ENCODE peak calls at places on chromosomes 3 and 15, in nine cellular contexts. V, L, Q, Y, C, K, O, N and Z are unnamed samples.

GRCh38 chr3:24474862-24475261 is 19.8 kb downstream of the THRB start:
- DNase-seq in K (no peak), N (no peak), C (no peak), L (no peak), Q (no peak), Y (no peak), O (no peak), V (no peak), Z (no peak)

GRCh38 chr15:97156739-97157265 is 803.7 kb upstream of the ARRDC4 start:
- DNase-seq in L (no peak), V (no peak), O (no peak), Y (no peak), C (no peak), N (no peak), K (no peak), Q (peak), Z (no peak)

GRCh38 chr3:177905895-177906511 is 630.2 kb upstream of the KCNMB2 start:
- DNase-seq in K (no peak), O (peak), C (peak), V (no peak), N (no peak), L (no peak), Q (peak), Y (peak), Z (no peak)

GRCh38 chr15:45164914-45165313 is 22.9 kb downstream of the SHF start:
- DNase-seq in V (no peak), K (no peak), Q (no peak), L (no peak), N (no peak), Y (peak), C (no peak), O (no peak), Z (no peak)

GRCh38 chr3:141913150-141913811 is 36.8 kb downstream of the ATP1B3 start:
- DNase-seq in Q (peak), N (peak), O (no peak), K (no peak), C (peak), L (peak), Y (no peak), V (no peak), Z (peak)

GRCh38 chr3:53841296-53841695 is 4.9 kb downstream of the CHDH start:
- DNase-seq in O (no peak), C (no peak), N (no peak), K (no peak), Y (no peak), Q (no peak), V (no peak), L (no peak), Z (no peak)

GRCh38 chr15:101827257-101827656 is 15.3 kb downstream of the OR4F15 start:
- DNase-seq in L (no peak), Y (no peak), K (no peak), O (peak), V (no peak), Q (no peak), C (no peak), N (no peak), Z (no peak)

GRCh38 chr15:60733196-60733595 is 254.3 kb upstream of the ICE2 start:
- DNase-seq in V (no peak), L (no peak), Y (no peak), Q (no peak), K (no peak), N (no peak), O (no peak), C (no peak), Z (no peak)

GRCh38 chr3:197234947-197235914 is 63.2 kb downstream of the DLG1 start:
- DNase-seq in K (no peak), Q (no peak), N (no peak), C (no peak), O (no peak), L (no peak), V (no peak), Y (no peak), Z (no peak)

GRCh38 chr3:71238267-71238985 is 345.1 kb downstream of the FOXP1 start:
- DNase-seq in Q (no peak), Y (no peak), V (no peak), K (no peak), L (no peak), C (no peak), N (no peak), O (no peak), Z (no peak)

GRCh38 chr3:117059054-117059989 is 349.7 kb downstream of the TUSC7 start:
- DNase-seq in O (no peak), K (no peak), C (no peak), V (no peak), L (peak), Y (no peak), N (peak), Q (peak), Z (peak)

GRCh38 chr3:7309707-7310106 is 448.8 kb downstream of the GRM7 start:
- DNase-seq in Y (no peak), C (no peak), L (no peak), N (no peak), Q (peak), O (no peak), V (no peak), K (no peak), Z (no peak)

GRCh38 chr3:2661078-2661477 is 449.1 kb downstream of the IL5RA start:
- DNase-seq in Q (no peak), N (no peak), Y (no peak), K (no peak), V (no peak), O (no peak), C (no peak), L (no peak), Z (no peak)

GRCh38 chr3:129627350-129628168 is 21.1 kb upstream of the PLXND1 start:
- DNase-seq in Q (peak), N (peak), Y (peak), O (no peak), C (peak), L (peak), K (no peak), V (peak), Z (peak)

GRCh38 chr3:100072328-100073048 is 41.8 kb downstream of the FILIP1L start:
- DNase-seq in N (no peak), O (no peak), Y (no peak), V (no peak), K (no peak), C (peak), Q (no peak), L (peak), Z (peak)

GRCh38 chr3:104546301-104546700 is 820.4 kb upstream of the ALCAM start:
- DNase-seq in K (no peak), O (no peak), Y (no peak), C (no peak), V (no peak), N (no peak), Q (no peak), L (no peak), Z (no peak)

GRCh38 chr3:18225709-18226108 is 199.4 kb downstream of the SATB1 start:
- DNase-seq in K (no peak), L (no peak), Q (no peak), V (no peak), N (no peak), O (no peak), Y (no peak), C (no peak), Z (no peak)
- H3K4me3 ChIP-seq in K (no peak), L (no peak), Q (no peak), V (no peak), N (no peak), O (no peak), Y (no peak), C (no peak), Z (no peak)

DNA sequence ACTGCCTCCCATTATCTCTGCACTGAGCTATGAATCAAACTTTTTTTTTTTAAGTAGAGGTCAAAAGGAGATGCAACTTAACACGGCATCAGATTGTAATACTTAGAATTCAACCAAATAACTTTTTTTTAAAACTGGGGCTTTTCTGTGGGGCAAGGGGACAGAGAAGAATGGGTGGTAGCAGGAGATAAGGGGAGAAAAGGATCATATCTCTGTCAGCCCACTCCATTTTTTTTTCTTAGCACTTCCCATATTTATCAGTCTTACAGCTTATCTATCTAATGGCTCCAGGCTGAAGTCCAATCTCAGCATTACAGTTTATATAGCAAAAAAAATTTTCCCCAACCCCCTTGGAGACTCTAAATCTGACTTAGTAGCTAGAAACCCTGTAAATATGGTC is 69.3 kb downstream of the PIK3R4 start:
- DNase-seq in O (no peak), L (no peak), Q (no peak), K (no peak), Y (no peak), V (no peak), N (no peak), C (no peak), Z (no peak)
- H3K4me3 ChIP-seq in O (no peak), L (no peak), Q (no peak), K (no peak), Y (no peak), V (no peak), N (no peak), C (no peak), Z (no peak)

DNA sequence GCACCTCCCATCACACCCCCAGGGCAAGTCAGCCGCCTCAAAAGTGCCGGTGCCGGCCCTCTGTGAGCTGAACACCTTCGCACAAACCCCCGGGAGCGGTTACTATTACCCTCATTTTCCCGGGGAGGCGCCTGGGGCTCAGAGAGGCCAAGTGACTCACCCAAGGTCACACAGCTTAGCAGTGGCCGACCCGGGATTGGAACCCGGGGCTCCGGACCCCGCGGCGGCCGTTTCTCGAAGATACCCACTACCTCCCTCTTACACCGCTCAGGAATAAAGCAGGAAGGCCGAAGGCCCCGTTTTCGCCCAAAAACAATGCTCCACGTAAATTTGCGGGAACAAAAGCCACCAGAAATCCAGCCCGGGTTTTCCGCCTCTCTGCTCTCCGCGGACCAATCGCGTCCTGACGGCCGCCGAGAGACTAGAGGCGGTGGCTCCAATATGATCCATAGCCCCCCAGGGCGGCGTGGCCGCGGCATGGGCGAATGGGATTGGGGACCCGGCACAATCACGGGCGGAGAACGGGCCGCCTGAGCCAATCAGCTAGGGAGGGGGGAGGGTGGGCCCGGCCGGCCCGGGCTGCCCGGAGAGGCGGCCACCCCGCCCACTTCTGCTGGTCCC is 176.8 kb downstream of the OR4M2 start:
- DNase-seq in N (no peak), O (no peak), L (no peak), K (no peak), C (no peak), Y (no peak), V (no peak), Q (no peak), Z (no peak)
- H3K4me3 ChIP-seq in N (no peak), O (no peak), L (no peak), K (no peak), C (no peak), Y (no peak), V (no peak), Q (no peak), Z (no peak)

GRCh38 chr3:52834871-52835501 is at the start of gene MUSTN1:
- DNase-seq in Q (no peak), V (no peak), O (no peak), L (no peak), K (no peak), C (peak), Y (peak), N (no peak), Z (no peak)
- H3K4me3 ChIP-seq in Q (no peak), V (no peak), O (no peak), L (no peak), K (peak), C (no peak), Y (no peak), N (no peak), Z (no peak)